ENCODE peak calls at places on chromosomes 13 and 19, in five cellular contexts. One of them, this sample, is unnamed.

GRCh38 chr19:56076413-56076998 is 44.6 kb downstream of the ZNF787 start:
- DNase-seq in WTC11: peak
- DNase-seq in K562: peak
- DNase-seq in endothelial cell of umbilical vein: peak
- DNase-seq in HepG2: peak
- DNase-seq in this sample: peak

GRCh38 chr13:86559915-86560314 is 760.7 kb upstream of the SLITRK6 start:
- DNase-seq in WTC11: no peak
- DNase-seq in K562: no peak
- DNase-seq in endothelial cell of umbilical vein: no peak
- DNase-seq in HepG2: no peak
- DNase-seq in this sample: no peak

GRCh38 chr19:1491849-1492170 is 829 bp downstream of the REEP6 start:
- DNase-seq in WTC11: no peak
- DNase-seq in K562: no peak
- DNase-seq in endothelial cell of umbilical vein: no peak
- DNase-seq in HepG2: no peak
- DNase-seq in this sample: no peak

GRCh38 chr13:33213024-33213795 is 72.3 kb downstream of the STARD13 start:
- DNase-seq in WTC11: no peak
- DNase-seq in K562: no peak
- DNase-seq in endothelial cell of umbilical vein: no peak
- DNase-seq in HepG2: peak
- DNase-seq in this sample: no peak

GRCh38 chr13:30846844-30847243 is 59.2 kb upstream of the MEDAG start:
- DNase-seq in WTC11: no peak
- DNase-seq in K562: no peak
- DNase-seq in endothelial cell of umbilical vein: no peak
- DNase-seq in HepG2: peak
- DNase-seq in this sample: no peak

GRCh38 chr19:29622191-29623070 is 16.3 kb downstream of the POP4 start:
- DNase-seq in WTC11: no peak
- DNase-seq in K562: no peak
- DNase-seq in endothelial cell of umbilical vein: no peak
- DNase-seq in HepG2: no peak
- DNase-seq in this sample: no peak

GRCh38 chr13:54949735-54950134 is 1921.1 kb downstream of the OLFM4 start:
- DNase-seq in WTC11: no peak
- DNase-seq in K562: no peak
- DNase-seq in endothelial cell of umbilical vein: no peak
- DNase-seq in HepG2: no peak
- DNase-seq in this sample: no peak

GRCh38 chr13:59906413-59907027 is 257.2 kb downstream of the DIAPH3 start:
- DNase-seq in WTC11: no peak
- DNase-seq in K562: peak
- DNase-seq in endothelial cell of umbilical vein: peak
- DNase-seq in HepG2: peak
- DNase-seq in this sample: no peak

GRCh38 chr13:39870197-39870746 is 214.8 kb downstream of the COG6 start:
- DNase-seq in WTC11: no peak
- DNase-seq in K562: no peak
- DNase-seq in endothelial cell of umbilical vein: no peak
- DNase-seq in HepG2: no peak
- DNase-seq in this sample: no peak

GRCh38 chr19:15456441-15456840 is 6.7 kb upstream of the WIZ start:
- DNase-seq in WTC11: no peak
- DNase-seq in K562: no peak
- DNase-seq in endothelial cell of umbilical vein: no peak
- DNase-seq in HepG2: no peak
- DNase-seq in this sample: no peak

GRCh38 chr13:24927810-24928404 is 163.9 kb downstream of the RNF17 start:
- DNase-seq in WTC11: no peak
- DNase-seq in K562: no peak
- DNase-seq in endothelial cell of umbilical vein: no peak
- DNase-seq in HepG2: peak
- DNase-seq in this sample: no peak

GRCh38 chr19:46355991-46356669 is 9.2 kb downstream of the PPP5C start:
- DNase-seq in WTC11: no peak
- DNase-seq in K562: no peak
- DNase-seq in endothelial cell of umbilical vein: no peak
- DNase-seq in HepG2: no peak
- DNase-seq in this sample: no peak

GRCh38 chr13:49443327-49443688 is 556 bp downstream of the CAB39L start:
- DNase-seq in WTC11: no peak
- DNase-seq in K562: no peak
- DNase-seq in endothelial cell of umbilical vein: peak
- DNase-seq in HepG2: peak
- DNase-seq in this sample: no peak

GRCh38 chr13:111508164-111508870 is 187.9 kb downstream of the TEX29 start:
- DNase-seq in WTC11: no peak
- DNase-seq in K562: no peak
- DNase-seq in endothelial cell of umbilical vein: no peak
- DNase-seq in HepG2: no peak
- DNase-seq in this sample: no peak

GRCh38 chr19:45442408-45442926 is 18.8 kb upstream of the ERCC1 start:
- DNase-seq in WTC11: no peak
- DNase-seq in K562: no peak
- DNase-seq in endothelial cell of umbilical vein: no peak
- DNase-seq in HepG2: no peak
- DNase-seq in this sample: no peak

GRCh38 chr13:94711561-94712286 is 621 bp downstream of the SOX21 start:
- DNase-seq in WTC11: peak
- DNase-seq in K562: peak
- DNase-seq in endothelial cell of umbilical vein: peak
- DNase-seq in HepG2: no peak
- DNase-seq in this sample: peak

GRCh38 chr13:109036091-109036490 is 406.7 kb downstream of the MYO16 start:
- DNase-seq in WTC11: no peak
- DNase-seq in K562: no peak
- DNase-seq in endothelial cell of umbilical vein: no peak
- DNase-seq in HepG2: no peak
- DNase-seq in this sample: no peak

GRCh38 chr19:6362351-6362801 is 1.0 kb downstream of the CLPP start:
- DNase-seq in WTC11: no peak
- DNase-seq in K562: no peak
- DNase-seq in endothelial cell of umbilical vein: no peak
- DNase-seq in HepG2: no peak
- DNase-seq in this sample: no peak

GRCh38 chr19:47691090-47691489 is 22.1 kb upstream of the EHD2 start:
- DNase-seq in WTC11: no peak
- DNase-seq in K562: no peak
- DNase-seq in endothelial cell of umbilical vein: no peak
- DNase-seq in HepG2: no peak
- DNase-seq in this sample: no peak

GRCh38 chr19:15437355-15438123 is 12.2 kb downstream of the WIZ start:
- DNase-seq in WTC11: no peak
- DNase-seq in K562: no peak
- DNase-seq in endothelial cell of umbilical vein: no peak
- DNase-seq in HepG2: peak
- DNase-seq in this sample: no peak

GRCh38 chr13:42066542-42066941 is 18.1 kb downstream of the DGKH start:
- DNase-seq in WTC11: no peak
- DNase-seq in K562: no peak
- DNase-seq in endothelial cell of umbilical vein: peak
- DNase-seq in HepG2: no peak
- DNase-seq in this sample: no peak

GRCh38 chr13:113432509-113433270 is 20.6 kb downstream of the ADPRHL1 start:
- DNase-seq in WTC11: no peak
- DNase-seq in K562: no peak
- DNase-seq in endothelial cell of umbilical vein: no peak
- DNase-seq in HepG2: no peak
- DNase-seq in this sample: no peak

GRCh38 chr13:109743706-109744453 is 42.5 kb downstream of the IRS2 start:
- DNase-seq in WTC11: no peak
- DNase-seq in K562: no peak
- DNase-seq in endothelial cell of umbilical vein: peak
- DNase-seq in HepG2: no peak
- DNase-seq in this sample: peak

GRCh38 chr19:12800873-12801465 is 631 bp downstream of the PRDX2 start:
- DNase-seq in WTC11: peak
- DNase-seq in K562: peak
- DNase-seq in endothelial cell of umbilical vein: no peak
- DNase-seq in HepG2: peak
- DNase-seq in this sample: no peak

GRCh38 chr19:27833031-27833430 is 1379.9 kb downstream of the UQCRFS1 start:
- DNase-seq in WTC11: no peak
- DNase-seq in K562: no peak
- DNase-seq in endothelial cell of umbilical vein: no peak
- DNase-seq in HepG2: no peak
- DNase-seq in this sample: no peak

DNA sequence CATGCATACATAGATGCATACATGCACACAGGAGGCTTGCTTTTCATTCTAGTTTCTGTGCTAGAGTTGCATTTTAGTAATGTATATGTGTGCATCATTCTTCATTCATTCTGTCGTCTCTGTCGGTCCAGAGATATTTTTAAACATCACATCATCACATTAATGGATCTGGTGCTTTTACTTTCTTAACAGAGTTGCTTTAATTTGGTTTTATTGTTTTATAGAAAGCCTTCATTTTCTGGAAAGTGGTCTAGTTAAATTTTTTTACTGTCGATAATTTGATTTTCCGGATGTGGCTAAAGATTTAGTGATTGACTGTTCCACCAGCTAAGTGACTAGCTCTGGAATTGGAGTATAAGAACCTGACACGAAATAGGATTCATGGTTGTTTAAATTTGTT is 16.9 kb downstream of the BIVM start:
- DNase-seq in WTC11: no peak
- DNase-seq in K562: no peak
- DNase-seq in endothelial cell of umbilical vein: no peak
- DNase-seq in HepG2: no peak
- DNase-seq in this sample: no peak
- TF ChIP-seq JUN in WTC11: no peak
- TF ChIP-seq JUN in K562: no peak
- TF ChIP-seq JUN in endothelial cell of umbilical vein: no peak
- TF ChIP-seq JUN in HepG2: no peak
- TF ChIP-seq JUN in this sample: no peak

GRCh38 chr13:37070956-37071355 is 11.5 kb upstream of the SUPT20H start:
- DNase-seq in WTC11: no peak
- DNase-seq in K562: no peak
- DNase-seq in endothelial cell of umbilical vein: no peak
- DNase-seq in HepG2: no peak
- DNase-seq in this sample: no peak

GRCh38 chr13:37072024-37072423 is 12.5 kb upstream of the SUPT20H start:
- DNase-seq in WTC11: no peak
- DNase-seq in K562: no peak
- DNase-seq in endothelial cell of umbilical vein: no peak
- DNase-seq in HepG2: no peak
- DNase-seq in this sample: no peak

GRCh38 chr13:37076818-37077217 is 17.3 kb upstream of the SUPT20H start:
- DNase-seq in WTC11: no peak
- DNase-seq in K562: no peak
- DNase-seq in endothelial cell of umbilical vein: no peak
- DNase-seq in HepG2: no peak
- DNase-seq in this sample: no peak

GRCh38 chr13:37075164-37075563 is 15.7 kb upstream of the SUPT20H start:
- DNase-seq in WTC11: no peak
- DNase-seq in K562: no peak
- DNase-seq in endothelial cell of umbilical vein: no peak
- DNase-seq in HepG2: no peak
- DNase-seq in this sample: no peak

DNA sequence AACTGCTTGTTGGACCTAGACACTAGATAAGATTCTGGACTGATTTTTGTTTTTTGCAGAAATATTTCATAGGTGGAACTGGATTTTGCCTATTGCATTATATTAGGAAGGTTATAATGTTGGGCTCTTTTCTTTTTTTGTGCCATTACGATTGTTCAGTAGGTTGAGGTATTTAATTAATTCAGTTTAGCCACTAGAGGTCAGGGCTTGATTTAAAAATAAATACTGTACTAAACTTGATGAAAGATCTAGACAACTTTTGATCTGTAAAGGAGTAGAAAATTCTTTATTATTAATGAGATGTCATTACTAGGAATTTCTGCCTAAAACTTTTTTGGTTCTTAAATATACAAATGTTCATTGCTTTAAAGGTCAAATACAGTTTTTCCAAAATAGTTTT is 15.2 kb upstream of the SUPT20H start:
- DNase-seq in WTC11: no peak
- DNase-seq in K562: no peak
- DNase-seq in endothelial cell of umbilical vein: peak
- DNase-seq in HepG2: no peak
- DNase-seq in this sample: no peak
- TF ChIP-seq JUN in WTC11: no peak
- TF ChIP-seq JUN in K562: no peak
- TF ChIP-seq JUN in endothelial cell of umbilical vein: no peak
- TF ChIP-seq JUN in HepG2: no peak
- TF ChIP-seq JUN in this sample: no peak

DNA sequence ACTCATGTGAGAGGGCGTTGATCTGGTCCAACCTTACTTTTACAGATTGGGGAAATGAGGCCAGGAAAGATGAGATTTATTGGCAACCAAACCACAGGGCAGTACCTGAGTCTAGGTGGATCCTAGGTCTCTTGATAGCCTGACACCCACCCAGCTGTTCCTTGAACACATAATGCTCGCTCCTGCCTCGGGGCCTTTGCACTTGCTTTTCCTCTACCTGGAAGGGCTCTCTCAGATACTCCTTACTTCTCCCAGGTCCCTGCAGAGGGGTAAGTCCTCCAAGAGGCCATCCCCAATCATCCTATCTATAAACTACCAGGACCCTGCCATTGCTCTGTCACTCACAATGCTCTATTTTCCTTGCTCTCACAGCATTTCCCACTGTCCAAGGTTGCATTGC is 7.4 kb downstream of the ZNF575 start:
- DNase-seq in WTC11: no peak
- DNase-seq in K562: no peak
- DNase-seq in endothelial cell of umbilical vein: no peak
- DNase-seq in HepG2: no peak
- DNase-seq in this sample: no peak
- TF ChIP-seq JUN in WTC11: no peak
- TF ChIP-seq JUN in K562: no peak
- TF ChIP-seq JUN in endothelial cell of umbilical vein: no peak
- TF ChIP-seq JUN in HepG2: no peak
- TF ChIP-seq JUN in this sample: no peak

GRCh38 chr19:51345076-51345620 is 3.2 kb upstream of the VSIG10L start:
- DNase-seq in WTC11: no peak
- DNase-seq in K562: no peak
- DNase-seq in endothelial cell of umbilical vein: no peak
- DNase-seq in HepG2: no peak
- DNase-seq in this sample: no peak
- TF ChIP-seq JUN in WTC11: no peak
- TF ChIP-seq JUN in K562: no peak
- TF ChIP-seq JUN in endothelial cell of umbilical vein: no peak
- TF ChIP-seq JUN in HepG2: no peak
- TF ChIP-seq JUN in this sample: no peak